ENCODE peak calls at places on chromosomes 2 and 18, in six cellular contexts. S is foreskin fibroblast, V is A549, Y is HCT116, B is breast epithelium, C is PC-3. N is an unnamed sample.

GRCh38 chr2:11996618-11997017 is 250.2 kb downstream of the LPIN1 start:
- DNase-seq in S (peak), C (peak), Y (no peak), B (no peak), V (no peak), N (no peak)

GRCh38 chr18:27005589-27005988 is 140.1 kb upstream of the AQP4 start:
- DNase-seq in C (peak), B (no peak), S (no peak), V (peak), Y (peak), N (no peak)

GRCh38 chr18:23872701-23873550 is 141.6 kb upstream of the TTC39C start:
- DNase-seq in C (peak), V (no peak), B (peak), S (no peak), Y (peak), N (no peak)

GRCh38 chr2:77797088-77797487 is 274.9 kb upstream of the LRRTM4 start:
- DNase-seq in B (no peak), Y (no peak), V (no peak), C (no peak), S (no peak), N (no peak)

GRCh38 chr2:120887844-120888243 is 152.2 kb downstream of the GLI2 start:
- DNase-seq in Y (no peak), S (no peak), V (no peak), C (no peak), B (no peak), N (no peak)

GRCh38 chr2:42858140-42859005 is 66.0 kb upstream of the HAAO start:
- DNase-seq in C (no peak), B (no peak), S (no peak), V (no peak), Y (no peak), N (no peak)

GRCh38 chr2:105546623-105546964 is 147.7 kb upstream of the FHL2 start:
- DNase-seq in V (no peak), Y (no peak), C (peak), B (no peak), S (no peak), N (no peak)

GRCh38 chr2:150485871-150486538 is 1.5 kb downstream of the RND3 start:
- DNase-seq in Y (peak), V (peak), B (peak), S (peak), C (peak), N (peak)

GRCh38 chr2:107932483-107932882 is 53.8 kb upstream of the SLC5A7 start:
- DNase-seq in Y (no peak), V (no peak), C (peak), B (no peak), S (no peak), N (no peak)

GRCh38 chr18:26813043-26813442 is 52.5 kb downstream of the AQP4 start:
- DNase-seq in C (peak), S (no peak), Y (peak), B (no peak), V (peak), N (no peak)

GRCh38 chr18:78625895-78626294 is 353.7 kb upstream of the SALL3 start:
- DNase-seq in B (no peak), S (no peak), C (no peak), V (no peak), Y (no peak), N (no peak)

DNA sequence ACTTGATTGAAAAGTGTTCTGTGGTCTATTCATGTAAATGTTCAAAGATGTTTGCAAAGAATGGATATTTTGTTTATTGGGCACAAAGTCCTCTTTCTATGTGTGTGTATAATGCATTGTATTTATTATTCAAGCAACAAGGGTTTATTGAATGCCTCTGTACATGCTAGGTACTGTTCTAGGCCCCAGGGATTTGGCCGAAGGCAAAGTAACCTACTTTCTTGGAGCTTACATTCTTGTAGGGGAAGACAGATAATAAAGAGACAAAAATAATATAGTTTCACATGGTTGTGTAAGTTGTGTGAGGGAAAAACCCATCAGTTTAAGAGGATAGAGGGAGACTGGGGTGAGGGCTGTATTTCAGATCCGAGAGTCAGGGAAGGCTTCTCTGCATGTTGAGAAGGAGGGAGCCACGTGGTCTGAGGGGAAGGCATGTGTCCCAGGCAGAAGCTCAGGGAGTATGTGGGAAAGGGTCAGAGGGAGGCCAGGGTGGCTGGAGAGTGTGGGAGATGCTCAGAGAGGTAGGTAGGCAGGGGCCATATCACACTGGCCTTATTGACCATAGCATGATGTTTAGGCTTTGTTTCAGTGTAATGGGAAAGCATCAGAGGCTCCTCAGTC is 40.4 kb upstream of the GPR155 start:
- DNase-seq in Y (no peak), B (no peak), C (no peak), V (no peak), S (no peak), N (no peak)
- H3K4me3 ChIP-seq in Y (no peak), B (no peak), C (no peak), V (no peak), S (no peak), N (no peak)

DNA sequence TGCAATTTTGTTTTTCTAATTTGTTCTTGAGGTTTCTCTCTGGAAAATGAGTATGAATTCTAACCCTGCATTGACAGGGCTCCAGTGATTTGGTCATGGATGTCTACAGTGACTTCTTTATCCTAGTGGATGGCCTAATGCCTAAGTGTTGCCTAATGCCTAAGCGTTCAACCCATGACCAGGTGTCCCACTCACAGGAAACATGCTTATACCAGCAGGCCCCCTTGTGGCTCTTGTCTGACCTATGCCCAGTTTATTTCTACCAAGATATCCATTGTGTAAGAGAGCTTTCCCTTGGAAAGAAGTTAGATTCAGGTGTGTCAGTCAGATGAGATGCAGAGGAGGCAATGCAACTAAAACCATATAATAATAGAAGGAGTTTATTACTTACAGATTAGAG is 77.8 kb upstream of the HNMT start:
- DNase-seq in Y (peak), B (no peak), S (no peak), V (peak), C (peak), N (no peak)
- H3K4me3 ChIP-seq in Y (no peak), B (no peak), S (no peak), V (no peak), C (no peak), N (no peak)

GRCh38 chr18:35386600-35387366 is 9.6 kb upstream of the ZNF396 start:
- DNase-seq in V (peak), S (peak), B (peak), Y (peak), C (peak), N (peak)
- H3K4me3 ChIP-seq in V (no peak), S (no peak), B (no peak), Y (no peak), C (no peak), N (no peak)

GRCh38 chr2:14633031-14633430 is 514 bp downstream of the LRATD1 start:
- DNase-seq in C (peak), S (no peak), Y (no peak), V (no peak), B (no peak), N (no peak)

GRCh38 chr2:14633451-14634211 is 1.1 kb downstream of the LRATD1 start:
- DNase-seq in S (no peak), C (peak), Y (no peak), B (no peak), V (no peak), N (no peak)

GRCh38 chr2:14632133-14632936 is at the start of gene LRATD1:
- DNase-seq in B (peak), Y (no peak), C (peak), V (peak), S (peak), N (peak)

GRCh38 chr2:14634223-14634884 is 1.8 kb downstream of the LRATD1 start:
- DNase-seq in C (peak), S (peak), V (peak), B (peak), Y (no peak), N (peak)

GRCh38 chr2:14631676-14632075 is 841 bp upstream of the LRATD1 start:
- DNase-seq in S (no peak), B (no peak), C (no peak), Y (no peak), V (no peak), N (no peak)
- H3K4me3 ChIP-seq in S (no peak), B (peak), C (peak), Y (no peak), V (no peak), N (peak)

GRCh38 chr18:9403795-9404564 is 69.4 kb downstream of the TWSG1 start:
- DNase-seq in C (no peak), V (no peak), Y (no peak), S (no peak), B (no peak), N (no peak)
- H3K4me3 ChIP-seq in C (no peak), V (no peak), Y (no peak), S (no peak), B (no peak), N (peak)

N was measured in tibial nerve.